ENCODE peak calls at places on chromosomes 11 and 22, in nine cellular contexts. W is Caco-2; R is PC-9; O is uterus; A is heart left ventricle; M is HCT116; J is cardiac muscle cell; P is CD8-positive, alpha-beta T cell; S is left ventricle myocardium inferior. D is an unnamed sample.

GRCh38 chr11:66068923-66069714 is 953 bp upstream of the PACS1 start:
- DNase-seq in S (peak; percentile 40), O (no peak), J (peak; percentile 70), A (peak; percentile 76), P (peak; percentile 63), W (no peak), R (no peak), M (no peak), D (no peak)

GRCh38 chr11:24496728-24497396 is at the start of gene LUZP2:
- DNase-seq in S (no peak), O (no peak), J (peak; percentile 38), P (no peak), W (no peak), A (peak; percentile 13), R (peak; percentile 21), M (no peak), D (no peak)

GRCh38 chr11:124917115-124917637 is 1.9 kb upstream of the HEPN1 start:
- DNase-seq in S (no peak), P (no peak), O (no peak), W (no peak), A (no peak), R (no peak), M (no peak), J (peak; percentile 78), D (no peak)

GRCh38 chr11:86938900-86939880 is 16.0 kb downstream of the FZD4 start:
- DNase-seq in A (no peak), M (peak; percentile 37), R (no peak), P (no peak), O (no peak), S (no peak), W (peak; percentile 75), J (peak; percentile 75), D (no peak)

GRCh38 chr11:119894916-119895315 is 165.9 kb upstream of the NECTIN1 start:
- DNase-seq in O (no peak), A (no peak), W (no peak), M (no peak), P (no peak), S (no peak), R (no peak), J (no peak), D (no peak)

GRCh38 chr11:73978576-73979086 is 4.0 kb downstream of the UCP2 start:
- DNase-seq in R (no peak), J (no peak), P (no peak), S (no peak), W (no peak), A (no peak), M (no peak), O (no peak), D (no peak)

GRCh38 chr11:119551726-119552510 is 128.9 kb upstream of the THY1 start:
- DNase-seq in J (no peak), O (no peak), R (no peak), P (no peak), S (no peak), W (no peak), A (no peak), M (no peak), D (no peak)

GRCh38 chr11:69257838-69258658 is 35.9 kb upstream of the MYEOV start:
- DNase-seq in O (no peak), W (no peak), R (no peak), J (no peak), S (no peak), A (no peak), P (no peak), M (no peak), D (no peak)

GRCh38 chr22:44276706-44277403 is 35.9 kb downstream of the SHISAL1 start:
- DNase-seq in J (no peak), R (no peak), S (no peak), O (no peak), W (no peak), P (no peak), A (peak; percentile 7), M (no peak), D (no peak)

GRCh38 chr11:1257916-1258315 is 35.0 kb downstream of the MUC5B start:
- DNase-seq in S (no peak), W (no peak), A (no peak), O (no peak), P (no peak), J (no peak), R (no peak), M (no peak), D (no peak)

GRCh38 chr11:61545921-61546320 is 35.0 kb downstream of the SYT7 start:
- DNase-seq in W (no peak), O (no peak), P (no peak), M (no peak), A (no peak), J (no peak), R (no peak), S (no peak), D (no peak)

GRCh38 chr11:10263929-10264328 is 30.1 kb downstream of the SBF2 start:
- DNase-seq in O (no peak), R (no peak), J (peak; percentile 58), S (no peak), M (no peak), P (no peak), W (no peak), A (no peak), D (no peak)

GRCh38 chr22:49632199-49633009 is 195.3 kb downstream of the BRD1 start:
- DNase-seq in O (peak; percentile 61), W (peak; percentile 80), P (no peak), A (peak; percentile 69), M (peak; percentile 7), J (peak; percentile 67), S (peak; percentile 47), R (peak; percentile 57), D (peak; percentile 41)

GRCh38 chr22:33361581-33361980 is 303.4 kb upstream of the SYN3 start:
- DNase-seq in O (no peak), W (no peak), A (no peak), R (no peak), J (no peak), S (no peak), M (no peak), P (no peak), D (no peak)

GRCh38 chr11:33696931-33697638 is 3.5 kb downstream of the C11orf91 start:
- DNase-seq in R (no peak), P (no peak), W (no peak), J (no peak), A (no peak), O (no peak), S (no peak), M (no peak), D (no peak)
- H3K36me3 ChIP-seq in R (no peaks in the 10 kb centered on the region), P (no peaks in the 10 kb centered on the region), W (no peaks in the 10 kb centered on the region), J (no peaks in the 10 kb centered on the region), A (no peaks in the 10 kb centered on the region), O (no peaks in the 10 kb centered on the region), S (no peaks in the 10 kb centered on the region), M (no peaks in the 10 kb centered on the region), D (no peaks in the 10 kb centered on the region)

GRCh38 chr22:37549704-37550059 is 10.6 kb upstream of the CDC42EP1 start:
- DNase-seq in R (peak; percentile 75), J (peak; percentile 79), P (no peak), O (peak; percentile 69), A (no peak), M (no peak), W (no peak), S (no peak), D (no peak)

GRCh38 chr22:37552560-37553163 is 7.6 kb upstream of the CDC42EP1 start:
- DNase-seq in A (peak; percentile 87), W (no peak), R (no peak), O (peak; percentile 68), J (peak; percentile 80), S (peak; percentile 71), M (no peak), P (no peak), D (no peak)

GRCh38 chr22:37553725-37554124 is 6.6 kb upstream of the CDC42EP1 start:
- DNase-seq in S (no peak), M (no peak), O (no peak), P (no peak), A (no peak), J (no peak), W (no peak), R (no peak), D (no peak)

GRCh38 chr22:37555029-37555428 is 5.3 kb upstream of the CDC42EP1 start:
- DNase-seq in J (no peak), M (no peak), A (no peak), S (no peak), R (no peak), P (no peak), W (no peak), O (no peak), D (no peak)

DNA sequence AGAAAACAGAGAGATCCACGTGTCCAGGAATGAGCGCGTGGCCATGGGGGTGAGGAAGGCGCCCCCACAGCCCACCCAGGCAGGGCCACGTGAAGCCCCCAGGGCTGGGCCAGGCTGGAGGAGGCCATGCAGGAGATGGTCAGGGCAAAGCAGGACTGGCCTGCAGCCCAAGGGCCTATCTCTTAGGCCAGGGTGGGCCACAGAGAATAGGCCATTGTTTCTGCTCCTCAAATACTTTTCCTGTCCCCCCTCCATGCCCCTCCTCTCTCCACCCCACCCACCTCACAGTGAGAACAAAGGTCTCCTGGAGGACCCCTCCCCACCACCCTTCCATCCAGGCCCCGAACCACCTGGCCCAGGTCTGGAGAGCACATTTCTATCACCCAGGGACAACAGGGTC is 8.3 kb upstream of the CDC42EP1 start:
- DNase-seq in A (no peak), J (no peak), O (no peak), P (no peak), S (no peak), R (no peak), W (no peak), M (no peak), D (no peak)
- H3K4me1 ChIP-seq in A (peaks cover 63% of the 10 kb centered on the region), J (peaks cover 26% of the 10 kb centered on the region), O (peaks cover 24% of the 10 kb centered on the region), P (no peaks in the 10 kb centered on the region), S (peaks cover 72% of the 10 kb centered on the region), R (peaks cover 25% of the 10 kb centered on the region), W (peaks cover 38% of the 10 kb centered on the region), M (peaks cover 4% of the 10 kb centered on the region), D (no peaks in the 10 kb centered on the region)

GRCh38 chr11:77166021-77166420 is 38.0 kb downstream of the MYO7A start:
- DNase-seq in O (no peak), R (no peak), P (no peak), J (no peak), W (no peak), M (no peak), A (no peak), S (peak; percentile 1), D (no peak)

GRCh38 chr11:77167791-77168190 is 39.7 kb downstream of the MYO7A start:
- DNase-seq in R (no peak), O (no peak), S (peak; percentile 5), J (no peak), W (no peak), A (no peak), M (no peak), P (no peak), D (no peak)

GRCh38 chr11:77165066-77165465 is 37.0 kb downstream of the MYO7A start:
- DNase-seq in A (no peak), W (no peak), M (no peak), R (no peak), S (no peak), P (no peak), J (no peak), O (no peak), D (no peak)

GRCh38 chr11:77170107-77170506 is 42.1 kb downstream of the MYO7A start:
- DNase-seq in M (no peak), S (no peak), O (no peak), R (peak; percentile 82), P (no peak), J (no peak), W (peak; percentile 83), A (no peak), D (no peak)

GRCh38 chr11:77167111-77167626 is 39.1 kb downstream of the MYO7A start:
- DNase-seq in A (no peak), S (peak; percentile 9), R (no peak), J (no peak), M (no peak), W (no peak), P (no peak), O (no peak), D (no peak)
- TF ChIP-seq CTCF in A (no peak), S (no peak), R (no peak), J (no peak), M (no peak), W (no peak), P (no peak), O (no peak), D (no peak)

GRCh38 chr22:30284172-30284571 is 5.1 kb downstream of the CASTOR1 start:
- DNase-seq in P (no peak), J (no peak), S (no peak), A (no peak), R (no peak), W (no peak), M (no peak), O (no peak), D (no peak)
- H3K36me3 ChIP-seq in P (no peaks in the 10 kb centered on the region), J (no peaks in the 10 kb centered on the region), S (peaks cover 20% of the 10 kb centered on the region), A (peaks cover 22% of the 10 kb centered on the region), R (no peaks in the 10 kb centered on the region), W (no peaks in the 10 kb centered on the region), M (no peaks in the 10 kb centered on the region), O (no peaks in the 10 kb centered on the region), D (no peaks in the 10 kb centered on the region)